ENCODE peak calls at places on chromosomes 13 and 19, in seven cellular contexts. One of them, this sample, is unnamed.
A peak's percentile ranks its signal among the peaks of the same experiment; 100 is the strongest.

GRCh38 chr13:40764587-40765403 is 6.2 kb downstream of the MRPS31 start:
- DNase-seq in mucosa of descending colon: no peak
- DNase-seq in AG04450: no peak
- DNase-seq in A549: no peak
- DNase-seq in omental fat pad: no peak
- DNase-seq in WERI-Rb-1: no peak
- DNase-seq in left lung: no peak
- DNase-seq in this sample: no peak

GRCh38 chr13:34349091-34349722 is 531.3 kb downstream of the RFC3 start:
- DNase-seq in mucosa of descending colon: no peak
- DNase-seq in AG04450: peak; percentile 80
- DNase-seq in A549: no peak
- DNase-seq in omental fat pad: no peak
- DNase-seq in WERI-Rb-1: no peak
- DNase-seq in left lung: no peak
- DNase-seq in this sample: no peak

GRCh38 chr13:105940882-105941281 is 594.6 kb downstream of the EFNB2 start:
- DNase-seq in mucosa of descending colon: no peak
- DNase-seq in AG04450: no peak
- DNase-seq in A549: no peak
- DNase-seq in omental fat pad: no peak
- DNase-seq in WERI-Rb-1: no peak
- DNase-seq in left lung: no peak
- DNase-seq in this sample: no peak

GRCh38 chr19:44757735-44758505 is 9.4 kb downstream of the BCL3 start:
- DNase-seq in mucosa of descending colon: peak; percentile 63
- DNase-seq in AG04450: no peak
- DNase-seq in A549: no peak
- DNase-seq in omental fat pad: no peak
- DNase-seq in WERI-Rb-1: no peak
- DNase-seq in left lung: peak; percentile 88
- DNase-seq in this sample: no peak

GRCh38 chr19:7152568-7152967 is 83.1 kb downstream of the ZNF557 start:
- DNase-seq in mucosa of descending colon: no peak
- DNase-seq in AG04450: no peak
- DNase-seq in A549: no peak
- DNase-seq in omental fat pad: no peak
- DNase-seq in WERI-Rb-1: no peak
- DNase-seq in left lung: no peak
- DNase-seq in this sample: no peak

GRCh38 chr13:76845865-76846264 is 40.3 kb downstream of the KCTD12 start:
- DNase-seq in mucosa of descending colon: no peak
- DNase-seq in AG04450: no peak
- DNase-seq in A549: no peak
- DNase-seq in omental fat pad: no peak
- DNase-seq in WERI-Rb-1: no peak
- DNase-seq in left lung: no peak
- DNase-seq in this sample: no peak

GRCh38 chr19:54541712-54542111 is 31.9 kb upstream of the LILRA2 start:
- DNase-seq in mucosa of descending colon: no peak
- DNase-seq in AG04450: no peak
- DNase-seq in A549: no peak
- DNase-seq in omental fat pad: no peak
- DNase-seq in WERI-Rb-1: no peak
- DNase-seq in left lung: no peak
- DNase-seq in this sample: no peak

GRCh38 chr19:58474291-58474996 is 1.7 kb upstream of the ZNF446 start:
- DNase-seq in mucosa of descending colon: no peak
- DNase-seq in AG04450: peak; percentile 42
- DNase-seq in A549: no peak
- DNase-seq in omental fat pad: no peak
- DNase-seq in WERI-Rb-1: no peak
- DNase-seq in left lung: no peak
- DNase-seq in this sample: no peak

GRCh38 chr13:104025303-104025702 is 959.1 kb upstream of the SLC10A2 start:
- DNase-seq in mucosa of descending colon: no peak
- DNase-seq in AG04450: no peak
- DNase-seq in A549: no peak
- DNase-seq in omental fat pad: no peak
- DNase-seq in WERI-Rb-1: no peak
- DNase-seq in left lung: no peak
- DNase-seq in this sample: no peak

GRCh38 chr19:9431475-9431874 is 3.9 kb downstream of the ZNF266 start:
- DNase-seq in mucosa of descending colon: no peak
- DNase-seq in AG04450: no peak
- DNase-seq in A549: no peak
- DNase-seq in omental fat pad: no peak
- DNase-seq in WERI-Rb-1: peak; percentile 70
- DNase-seq in left lung: no peak
- DNase-seq in this sample: no peak

GRCh38 chr13:94192576-94192975 is 286.9 kb downstream of the DCT start:
- DNase-seq in mucosa of descending colon: no peak
- DNase-seq in AG04450: no peak
- DNase-seq in A549: no peak
- DNase-seq in omental fat pad: no peak
- DNase-seq in WERI-Rb-1: peak; percentile 75
- DNase-seq in left lung: no peak
- DNase-seq in this sample: peak; percentile 7

GRCh38 chr13:31545616-31546015 is 193.7 kb upstream of the RXFP2 start:
- DNase-seq in mucosa of descending colon: no peak
- DNase-seq in AG04450: no peak
- DNase-seq in A549: no peak
- DNase-seq in omental fat pad: no peak
- DNase-seq in WERI-Rb-1: no peak
- DNase-seq in left lung: no peak
- DNase-seq in this sample: no peak

GRCh38 chr13:64397699-64398098 is 2832.4 kb downstream of the PCDH9 start:
- DNase-seq in mucosa of descending colon: no peak
- DNase-seq in AG04450: no peak
- DNase-seq in A549: no peak
- DNase-seq in omental fat pad: no peak
- DNase-seq in WERI-Rb-1: no peak
- DNase-seq in left lung: no peak
- DNase-seq in this sample: no peak

GRCh38 chr13:59494151-59494550 is 669.6 kb downstream of the DIAPH3 start:
- DNase-seq in mucosa of descending colon: no peak
- DNase-seq in AG04450: no peak
- DNase-seq in A549: no peak
- DNase-seq in omental fat pad: no peak
- DNase-seq in WERI-Rb-1: no peak
- DNase-seq in left lung: no peak
- DNase-seq in this sample: no peak

GRCh38 chr13:28540612-28541011 is 45.7 kb upstream of the FLT1 start:
- DNase-seq in mucosa of descending colon: no peak
- DNase-seq in AG04450: no peak
- DNase-seq in A549: no peak
- DNase-seq in omental fat pad: no peak
- DNase-seq in WERI-Rb-1: no peak
- DNase-seq in left lung: no peak
- DNase-seq in this sample: peak; percentile 30

GRCh38 chr19:38062959-38063786 is 156.2 kb downstream of the SIPA1L3 start:
- DNase-seq in mucosa of descending colon: no peak
- DNase-seq in AG04450: no peak
- DNase-seq in A549: no peak
- DNase-seq in omental fat pad: no peak
- DNase-seq in WERI-Rb-1: peak; percentile 89
- DNase-seq in left lung: peak; percentile 70
- DNase-seq in this sample: no peak

GRCh38 chr19:2613507-2614295 is 88.8 kb downstream of the GNG7 start:
- DNase-seq in mucosa of descending colon: no peak
- DNase-seq in AG04450: no peak
- DNase-seq in A549: no peak
- DNase-seq in omental fat pad: no peak
- DNase-seq in WERI-Rb-1: peak; percentile 26
- DNase-seq in left lung: peak; percentile 91
- DNase-seq in this sample: peak; percentile 60

GRCh38 chr19:30255783-30256509 is 116.2 kb upstream of the ZNF536 start:
- DNase-seq in mucosa of descending colon: no peak
- DNase-seq in AG04450: no peak
- DNase-seq in A549: no peak
- DNase-seq in omental fat pad: no peak
- DNase-seq in WERI-Rb-1: no peak
- DNase-seq in left lung: no peak
- DNase-seq in this sample: no peak

GRCh38 chr13:30499338-30499737 is 33.6 kb upstream of the HMGB1 start:
- DNase-seq in mucosa of descending colon: no peak
- DNase-seq in AG04450: no peak
- DNase-seq in A549: no peak
- DNase-seq in omental fat pad: no peak
- DNase-seq in WERI-Rb-1: no peak
- DNase-seq in left lung: no peak
- DNase-seq in this sample: no peak

GRCh38 chr13:99809931-99810330 is 161.6 kb downstream of the ZIC5 start:
- DNase-seq in mucosa of descending colon: no peak
- DNase-seq in AG04450: no peak
- DNase-seq in A549: no peak
- DNase-seq in omental fat pad: no peak
- DNase-seq in WERI-Rb-1: no peak
- DNase-seq in left lung: no peak
- DNase-seq in this sample: no peak

GRCh38 chr19:54364775-54365257 is at the start of gene LAIR1:
- DNase-seq in mucosa of descending colon: peak; percentile 81
- DNase-seq in AG04450: no peak
- DNase-seq in A549: no peak
- DNase-seq in omental fat pad: no peak
- DNase-seq in WERI-Rb-1: no peak
- DNase-seq in left lung: peak; percentile 86
- DNase-seq in this sample: no peak

GRCh38 chr13:101398191-101398590 is 18.1 kb downstream of the NALCN start:
- DNase-seq in mucosa of descending colon: no peak
- DNase-seq in AG04450: peak; percentile 20
- DNase-seq in A549: no peak
- DNase-seq in omental fat pad: no peak
- DNase-seq in WERI-Rb-1: no peak
- DNase-seq in left lung: no peak
- DNase-seq in this sample: no peak

GRCh38 chr13:30978981-30979956 is 46.8 kb downstream of the TEX26 start:
- DNase-seq in mucosa of descending colon: no peak
- DNase-seq in AG04450: no peak
- DNase-seq in A549: no peak
- DNase-seq in omental fat pad: no peak
- DNase-seq in WERI-Rb-1: peak; percentile 41
- DNase-seq in left lung: no peak
- DNase-seq in this sample: no peak

GRCh38 chr13:111645198-111645597 is 324.8 kb downstream of the TEX29 start:
- DNase-seq in mucosa of descending colon: no peak
- DNase-seq in AG04450: no peak
- DNase-seq in A549: no peak
- DNase-seq in omental fat pad: no peak
- DNase-seq in WERI-Rb-1: no peak
- DNase-seq in left lung: no peak
- DNase-seq in this sample: no peak

GRCh38 chr13:59906413-59907027 is 257.2 kb downstream of the DIAPH3 start:
- DNase-seq in mucosa of descending colon: no peak
- DNase-seq in AG04450: peak; percentile 8
- DNase-seq in A549: no peak
- DNase-seq in omental fat pad: no peak
- DNase-seq in WERI-Rb-1: no peak
- DNase-seq in left lung: no peak
- DNase-seq in this sample: peak; percentile 9

GRCh38 chr13:42354246-42355117 is 82.5 kb downstream of the AKAP11 start:
- DNase-seq in mucosa of descending colon: no peak
- DNase-seq in AG04450: peak; percentile 20
- DNase-seq in A549: no peak
- DNase-seq in omental fat pad: no peak
- DNase-seq in WERI-Rb-1: no peak
- DNase-seq in left lung: no peak
- DNase-seq in this sample: peak; percentile 24
- TF ChIP-seq CTCF in mucosa of descending colon: no peak
- TF ChIP-seq CTCF in AG04450: peak; percentile 19
- TF ChIP-seq CTCF in A549: no peak
- TF ChIP-seq CTCF in omental fat pad: no peak
- TF ChIP-seq CTCF in WERI-Rb-1: no peak
- TF ChIP-seq CTCF in left lung: no peak
- TF ChIP-seq CTCF in this sample: peak; percentile 33

GRCh38 chr19:23776507-23777205 is 18.0 kb upstream of the ZNF681 start:
- DNase-seq in mucosa of descending colon: no peak
- DNase-seq in AG04450: no peak
- DNase-seq in A549: no peak
- DNase-seq in omental fat pad: no peak
- DNase-seq in WERI-Rb-1: no peak
- DNase-seq in left lung: no peak
- DNase-seq in this sample: no peak
- TF ChIP-seq CTCF in mucosa of descending colon: no peak
- TF ChIP-seq CTCF in AG04450: no peak
- TF ChIP-seq CTCF in A549: no peak
- TF ChIP-seq CTCF in omental fat pad: no peak
- TF ChIP-seq CTCF in WERI-Rb-1: no peak
- TF ChIP-seq CTCF in left lung: no peak
- TF ChIP-seq CTCF in this sample: no peak

GRCh38 chr13:109135018-109135417 is 505.6 kb downstream of the MYO16 start:
- DNase-seq in mucosa of descending colon: no peak
- DNase-seq in AG04450: no peak
- DNase-seq in A549: no peak
- DNase-seq in omental fat pad: no peak
- DNase-seq in WERI-Rb-1: peak; percentile 46
- DNase-seq in left lung: no peak
- DNase-seq in this sample: no peak
- TF ChIP-seq CTCF in mucosa of descending colon: no peak
- TF ChIP-seq CTCF in AG04450: no peak
- TF ChIP-seq CTCF in A549: no peak
- TF ChIP-seq CTCF in omental fat pad: no peak
- TF ChIP-seq CTCF in WERI-Rb-1: peak; percentile 66
- TF ChIP-seq CTCF in left lung: no peak
- TF ChIP-seq CTCF in this sample: no peak

GRCh38 chr13:72261732-72262131 is 394.7 kb upstream of the DACH1 start:
- DNase-seq in mucosa of descending colon: no peak
- DNase-seq in AG04450: no peak
- DNase-seq in A549: no peak
- DNase-seq in omental fat pad: no peak
- DNase-seq in WERI-Rb-1: no peak
- DNase-seq in left lung: no peak
- DNase-seq in this sample: no peak

GRCh38 chr13:72253754-72254153 is 386.8 kb upstream of the DACH1 start:
- DNase-seq in mucosa of descending colon: no peak
- DNase-seq in AG04450: no peak
- DNase-seq in A549: no peak
- DNase-seq in omental fat pad: no peak
- DNase-seq in WERI-Rb-1: no peak
- DNase-seq in left lung: no peak
- DNase-seq in this sample: no peak

GRCh38 chr13:72258340-72258981 is 391.5 kb upstream of the DACH1 start:
- DNase-seq in mucosa of descending colon: no peak
- DNase-seq in AG04450: no peak
- DNase-seq in A549: no peak
- DNase-seq in omental fat pad: no peak
- DNase-seq in WERI-Rb-1: no peak
- DNase-seq in left lung: no peak
- DNase-seq in this sample: no peak

GRCh38 chr13:72259528-72259927 is 392.5 kb upstream of the DACH1 start:
- DNase-seq in mucosa of descending colon: no peak
- DNase-seq in AG04450: no peak
- DNase-seq in A549: no peak
- DNase-seq in omental fat pad: no peak
- DNase-seq in WERI-Rb-1: no peak
- DNase-seq in left lung: no peak
- DNase-seq in this sample: no peak

DNA sequence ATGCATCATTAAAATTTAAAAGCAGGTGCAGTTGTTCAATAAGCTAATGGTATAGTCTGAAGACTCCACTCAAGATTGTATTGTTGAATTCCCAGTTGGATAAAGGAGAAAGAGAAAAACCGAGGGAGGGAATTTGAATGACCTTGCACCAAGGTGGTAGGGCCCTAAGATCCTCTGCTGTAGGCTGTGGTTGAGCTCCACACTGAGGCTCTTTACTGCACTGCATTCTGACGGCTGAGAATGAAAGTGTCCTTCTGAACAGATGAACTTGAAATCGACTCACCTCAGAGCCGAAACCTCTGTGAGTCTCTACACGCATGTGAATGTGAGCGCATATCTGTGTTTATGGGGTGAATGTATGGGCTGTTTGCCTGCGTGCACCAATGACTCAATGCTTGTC is 388.9 kb upstream of the DACH1 start:
- DNase-seq in mucosa of descending colon: no peak
- DNase-seq in AG04450: no peak
- DNase-seq in A549: no peak
- DNase-seq in omental fat pad: no peak
- DNase-seq in WERI-Rb-1: peak; percentile 68
- DNase-seq in left lung: no peak
- DNase-seq in this sample: no peak
- TF ChIP-seq CTCF in mucosa of descending colon: peak; percentile 24
- TF ChIP-seq CTCF in AG04450: no peak
- TF ChIP-seq CTCF in A549: no peak
- TF ChIP-seq CTCF in omental fat pad: no peak
- TF ChIP-seq CTCF in WERI-Rb-1: peak; percentile 86
- TF ChIP-seq CTCF in left lung: no peak
- TF ChIP-seq CTCF in this sample: peak; percentile 33